ENCODE peak calls at places on chromosomes 6 and 20, in four cellular contexts. E is HepG2, I is SK-N-SH, V is K562. U is an unnamed sample.

GRCh38 chr6:21953831-21954801 is 342.7 kb downstream of the PRL start:
- DNase-seq in E (peak), I (peak), V (no peak), U (no peak)

GRCh38 chr20:45336530-45337366 is 11.5 kb downstream of the SDC4 start:
- DNase-seq in E (peak), I (no peak), V (no peak), U (no peak)

GRCh38 chr6:130366011-130366963 is at the start of gene TMEM200A:
- DNase-seq in E (no peak), I (peak), V (no peak), U (no peak)

GRCh38 chr6:145323652-145324051 is 411.7 kb downstream of the EPM2A start:
- DNase-seq in E (no peak), I (no peak), V (no peak), U (no peak)

GRCh38 chr6:116557863-116558262 is 4.3 kb downstream of the CALHM4 start:
- DNase-seq in E (peak), I (no peak), V (no peak), U (peak)

GRCh38 chr6:18141805-18142590 is 12.9 kb downstream of the TPMT start:
- DNase-seq in E (no peak), I (no peak), V (no peak), U (no peak)

GRCh38 chr6:127484207-127484858 is 25.1 kb upstream of the KIAA0408 start:
- DNase-seq in E (peak), I (no peak), V (no peak), U (no peak)

GRCh38 chr6:40999498-41000070 is 39.4 kb downstream of the UNC5CL start:
- DNase-seq in E (peak), I (peak), V (peak), U (peak)

GRCh38 chr20:53376021-53376420 is 217.6 kb downstream of the ZNF217 start:
- DNase-seq in E (no peak), I (no peak), V (no peak), U (no peak)

GRCh38 chr20:9306521-9306920 is 207.9 kb upstream of the LAMP5 start:
- DNase-seq in E (peak), I (no peak), V (no peak), U (no peak)

GRCh38 chr6:53330137-53330536 is 18.6 kb downstream of the ELOVL5 start:
- DNase-seq in E (no peak), I (no peak), V (no peak), U (no peak)

GRCh38 chr6:108955329-108955949 is 107.2 kb downstream of the ARMC2 start:
- DNase-seq in E (no peak), I (no peak), V (no peak), U (no peak)

GRCh38 chr20:38204936-38205435 is 39.9 kb upstream of the TGM2 start:
- DNase-seq in E (no peak), I (no peak), V (no peak), U (no peak)
- TF ChIP-seq YY1 in E (no peak), I (no peak), V (no peak), U (no peak)

DNA sequence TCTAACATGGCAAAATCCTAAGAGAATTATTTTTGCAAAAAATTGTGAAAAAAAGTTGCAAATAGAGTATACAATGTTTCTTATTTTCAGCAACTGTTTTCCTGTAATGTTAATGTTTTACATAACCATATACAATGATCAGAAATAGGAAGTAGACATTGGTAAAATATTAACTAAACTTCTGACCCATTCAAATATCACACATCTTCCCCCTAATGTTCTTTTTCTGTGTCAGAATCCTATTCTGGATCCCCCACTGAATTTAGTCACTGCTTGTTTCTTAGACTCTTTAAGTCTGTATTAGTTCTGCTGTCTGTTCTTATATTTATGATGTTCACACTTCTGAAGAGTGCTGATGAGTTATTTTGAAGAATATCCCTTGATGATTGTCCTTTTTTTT is 62.0 kb downstream of the HFE start:
- DNase-seq in E (no peak), I (no peak), V (no peak), U (no peak)
- TF ChIP-seq YY1 in E (no peak), I (no peak), V (no peak), U (no peak)

GRCh38 chr6:155378724-155379123 is 64.4 kb upstream of the TFB1M start:
- DNase-seq in E (no peak), I (no peak), V (no peak), U (no peak)
- TF ChIP-seq YY1 in E (no peak), I (no peak), V (no peak), U (no peak)

DNA sequence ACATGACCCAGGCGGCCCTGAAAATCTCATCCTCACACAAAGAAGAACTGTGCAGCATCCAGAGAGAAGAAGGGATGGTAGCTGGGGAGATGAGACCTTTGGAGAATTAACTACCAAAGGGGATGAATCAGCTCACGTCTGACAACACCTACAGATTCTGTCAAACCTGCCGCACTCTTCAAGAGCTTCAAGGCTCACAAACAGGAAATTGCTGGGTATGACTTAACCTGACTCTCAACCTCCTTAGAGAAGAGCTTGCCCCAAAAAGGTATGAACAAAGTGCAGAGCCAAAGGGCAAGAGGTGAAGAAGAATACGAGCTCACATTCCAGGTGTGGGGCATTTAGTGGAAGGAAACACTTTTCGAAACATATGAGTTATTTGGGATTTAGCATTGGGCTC is 139.8 kb downstream of the BACH2 start:
- DNase-seq in E (no peak), I (no peak), V (no peak), U (no peak)
- TF ChIP-seq YY1 in E (no peak), I (no peak), V (no peak), U (no peak)

DNA sequence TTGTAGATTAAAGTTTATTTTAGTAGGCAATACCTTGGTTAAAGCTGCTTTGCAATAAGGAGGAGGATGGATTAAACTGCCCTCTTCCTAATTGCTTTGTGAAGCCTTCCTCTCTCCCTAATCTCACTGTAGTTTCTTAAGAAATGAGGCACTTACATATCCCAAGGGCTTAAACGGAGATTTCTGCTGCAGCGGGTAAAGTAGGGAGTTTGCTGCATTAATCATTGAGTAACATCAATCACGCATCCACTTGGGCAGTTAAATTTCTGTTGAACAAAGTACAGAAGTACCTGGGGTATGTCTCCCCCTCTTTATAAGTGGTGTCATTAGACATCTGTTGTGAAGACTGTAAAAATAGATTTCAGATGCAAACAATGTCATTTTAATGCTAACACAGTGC is 29.5 kb upstream of the ARID1B start:
- DNase-seq in E (no peak), I (no peak), V (no peak), U (no peak)
- TF ChIP-seq YY1 in E (no peak), I (no peak), V (no peak), U (no peak)

GRCh38 chr6:167870321-167870720 is 43.6 kb downstream of the AFDN start:
- DNase-seq in E (no peak), I (no peak), V (no peak), U (no peak)

GRCh38 chr6:167877994-167878779 is 51.5 kb downstream of the AFDN start:
- DNase-seq in E (no peak), I (no peak), V (no peak), U (no peak)

GRCh38 chr6:167872538-167873210 is 46.0 kb downstream of the AFDN start:
- DNase-seq in E (no peak), I (no peak), V (no peak), U (no peak)
- TF ChIP-seq YY1 in E (no peak), I (no peak), V (no peak), U (no peak)